ENCODE peak calls at places on chromosomes 5 and 9, in four cellular contexts. W is activated CD4-positive, alpha-beta T cell treated with anti-CD3 and anti-CD28 coated beads, Interleukin-2, amount 50 U/mL, for 4 hours; B is NCI-H1092 treated with DMSO at 0.1 percent for 48 hours; X is lung. L is an unnamed sample.

GRCh38 chr9:93680445-93681315 is 104.3 kb downstream of the PHF2 start:
- DNase-seq in B (no peak), X (peak), W (no peak), L (no peak)

GRCh38 chr9:21616082-21616778 is 134.1 kb upstream of the IFNE start:
- DNase-seq in X (no peak), B (no peak), W (no peak), L (no peak)

GRCh38 chr5:78705826-78706225 is 57.3 kb upstream of the LHFPL2 start:
- DNase-seq in X (no peak), W (no peak), B (no peak), L (no peak)

GRCh38 chr5:35518104-35518503 is 99.6 kb upstream of the SPEF2 start:
- DNase-seq in B (no peak), X (no peak), W (no peak), L (no peak)

GRCh38 chr5:98403131-98403530 is 370.3 kb upstream of the RGMB start:
- DNase-seq in W (no peak), B (no peak), X (no peak), L (no peak)

GRCh38 chr5:1511651-1512540 is 11.9 kb downstream of the LPCAT1 start:
- DNase-seq in B (no peak), X (peak), W (no peak), L (no peak)

GRCh38 chr9:132670816-132671371 is 630 bp downstream of the GTF3C4 start:
- DNase-seq in W (peak), X (no peak), B (no peak), L (peak)

GRCh38 chr5:77418601-77419591 is 73.2 kb downstream of the WDR41 start:
- DNase-seq in B (no peak), W (no peak), X (no peak), L (no peak)

GRCh38 chr9:107282268-107282667 is 811 bp upstream of the RAD23B start:
- DNase-seq in X (no peak), B (no peak), W (no peak), L (no peak)

GRCh38 chr5:31407921-31408714 is 123.8 kb downstream of the DROSHA start:
- DNase-seq in W (no peak), B (no peak), X (no peak), L (no peak)

GRCh38 chr9:2700398-2700797 is 16.9 kb upstream of the KCNV2 start:
- DNase-seq in X (no peak), B (no peak), W (no peak), L (no peak)

GRCh38 chr5:55406292-55406691 is 98.5 kb downstream of the MTREX start:
- DNase-seq in X (no peak), B (no peak), W (no peak), L (no peak)

GRCh38 chr5:95786821-95787408 is 35.6 kb downstream of the GLRX start:
- DNase-seq in X (no peak), B (no peak), W (no peak), L (no peak)